ENCODE peak calls at places on chromosome 16, in seven cellular contexts. L is uterus; I is GM23338; M is mesendoderm; C is heart right ventricle; G is CD8-positive, alpha-beta T cell; Z is A549. W is an unnamed sample.

GRCh38 chr16:20901441-20902112 is 1.0 kb downstream of the LYRM1 start:
- DNase-seq in L (peak; percentile 42), I (peak; percentile 56), M (peak; percentile 80), C (peak; percentile 50), G (no peak), Z (peak; percentile 57), W (no peak)

GRCh38 chr16:77531741-77532140 is 96.9 kb upstream of the ADAMTS18 start:
- DNase-seq in L (no peak), I (no peak), M (no peak), C (no peak), G (no peak), Z (peak; percentile 36), W (peak; percentile 75)

GRCh38 chr16:87984868-87985267 is 33.6 kb downstream of the BANP start:
- DNase-seq in L (no peak), I (no peak), M (no peak), C (no peak), G (no peak), Z (no peak), W (no peak)

GRCh38 chr16:85524630-85525463 is 88.3 kb upstream of the GSE1 start:
- DNase-seq in L (no peak), I (no peak), M (peak; percentile 37), C (no peak), G (no peak), Z (peak; percentile 29), W (no peak)

GRCh38 chr16:12265168-12265567 is 288.6 kb downstream of the SNX29 start:
- DNase-seq in L (no peak), I (no peak), M (no peak), C (no peak), G (no peak), Z (no peak), W (no peak)

GRCh38 chr16:72021043-72021442 is 12.5 kb downstream of the DHODH start:
- DNase-seq in L (no peak), I (peak; percentile 81), M (peak; percentile 48), C (no peak), G (no peak), Z (no peak), W (no peak)

GRCh38 chr16:73382921-73383594 is 335.1 kb upstream of the ZFHX3 start:
- DNase-seq in L (no peak), I (no peak), M (no peak), C (no peak), G (no peak), Z (no peak), W (no peak)

GRCh38 chr16:27759947-27760844 is 210.3 kb downstream of the KATNIP start:
- DNase-seq in L (no peak), I (no peak), M (peak; percentile 48), C (no peak), G (no peak), Z (no peak), W (no peak)

GRCh38 chr16:89573826-89574680 is 1.5 kb upstream of the CPNE7 start:
- DNase-seq in L (no peak), I (no peak), M (peak; percentile 11), C (no peak), G (no peak), Z (no peak), W (no peak)

GRCh38 chr16:1788095-1788707 is 5.3 kb downstream of the IGFALS start:
- DNase-seq in L (peak; percentile 13), I (no peak), M (no peak), C (peak; percentile 3), G (no peak), Z (no peak), W (no peak)

GRCh38 chr16:85319984-85320440 is 207.7 kb upstream of the CIBAR2 start:
- DNase-seq in L (no peak), I (no peak), M (no peak), C (no peak), G (no peak), Z (no peak), W (no peak)

GRCh38 chr16:65061935-65062334 is 59.9 kb downstream of the CDH11 start:
- DNase-seq in L (no peak), I (no peak), M (no peak), C (no peak), G (no peak), Z (no peak), W (no peak)

GRCh38 chr16:53123753-53124152 is 69.0 kb downstream of the CHD9 start:
- DNase-seq in L (no peak), I (no peak), M (no peak), C (no peak), G (no peak), Z (no peak), W (peak; percentile 45)

GRCh38 chr16:75433732-75434413 is 570 bp upstream of the CFDP1 start:
- DNase-seq in L (peak; percentile 69), I (peak; percentile 89), M (peak; percentile 96), C (peak; percentile 80), G (no peak), Z (peak; percentile 92), W (peak; percentile 95)

GRCh38 chr16:80733366-80733901 is 71.0 kb downstream of the CDYL2 start:
- DNase-seq in L (no peak), I (no peak), M (no peak), C (no peak), G (no peak), Z (no peak), W (no peak)

GRCh38 chr16:16780588-16780987 is 401.6 kb downstream of the NPIPA7 start:
- DNase-seq in L (no peak), I (peak; percentile 51), M (peak; percentile 97), C (no peak), G (no peak), Z (no peak), W (no peak)

GRCh38 chr16:26666486-26666885 is 400.2 kb upstream of the C16orf82 start:
- DNase-seq in L (no peak), I (no peak), M (no peak), C (no peak), G (no peak), Z (no peak), W (no peak)

GRCh38 chr16:85181091-85181738 is 68.9 kb upstream of the CIBAR2 start:
- DNase-seq in L (no peak), I (no peak), M (no peak), C (no peak), G (no peak), Z (no peak), W (no peak)

GRCh38 chr16:59886021-59886420 is 1151.9 kb upstream of the GOT2 start:
- DNase-seq in L (peak; percentile 19), I (no peak), M (no peak), C (peak; percentile 53), G (no peak), Z (peak; percentile 61), W (peak; percentile 23)

GRCh38 chr16:57098188-57098841 is 5.9 kb downstream of the CPNE2 start:
- DNase-seq in L (no peak), I (peak; percentile 41), M (no peak), C (no peak), G (no peak), Z (no peak), W (no peak)

GRCh38 chr16:89958068-89958467 is 9.5 kb downstream of the DEF8 start:
- DNase-seq in L (no peak), I (peak; percentile 82), M (peak; percentile 74), C (peak; percentile 20), G (no peak), Z (peak; percentile 66), W (peak; percentile 35)

GRCh38 chr16:1333149-1333812 is at the start of gene BAIAP3:
- DNase-seq in L (no peak), I (peak; percentile 77), M (peak; percentile 40), C (no peak), G (peak; percentile 30), Z (peak; percentile 51), W (no peak)

GRCh38 chr16:64206877-64207276 is 915.0 kb downstream of the CDH11 start:
- DNase-seq in L (no peak), I (no peak), M (peak; percentile 44), C (peak; percentile 11), G (no peak), Z (no peak), W (no peak)

GRCh38 chr16:4536391-4537106 is 2.0 kb downstream of the CDIP1 start:
- DNase-seq in L (no peak), I (no peak), M (no peak), C (no peak), G (no peak), Z (no peak), W (no peak)
- H3K4me3 ChIP-seq in L (no peak overlapping the region), I (peak overlapping the region; percentile 91), M (no peak overlapping the region), C (no peak overlapping the region), G (no peak overlapping the region), Z (no peak overlapping the region), W (no peak overlapping the region)

GRCh38 chr16:67653131-67654068 is 6.7 kb downstream of the ACD start:
- DNase-seq in L (no peak), I (no peak), M (no peak), C (no peak), G (no peak), Z (no peak), W (no peak)
- H3K4me3 ChIP-seq in L (no peak overlapping the region), I (peak overlapping the region; percentile 69), M (peak overlapping the region; percentile 27), C (peak overlapping the region; percentile 43), G (no peak overlapping the region), Z (peak overlapping the region; percentile 58), W (peak overlapping the region; percentile 48)

GRCh38 chr16:8949536-8950418 is 13.9 kb downstream of the USP7 start:
- DNase-seq in L (no peak), I (no peak), M (peak; percentile 81), C (no peak), G (no peak), Z (no peak), W (no peak)
- H3K4me3 ChIP-seq in L (no peak overlapping the region), I (no peak overlapping the region), M (no peak overlapping the region), C (no peak overlapping the region), G (no peak overlapping the region), Z (no peak overlapping the region), W (no peak overlapping the region)

DNA sequence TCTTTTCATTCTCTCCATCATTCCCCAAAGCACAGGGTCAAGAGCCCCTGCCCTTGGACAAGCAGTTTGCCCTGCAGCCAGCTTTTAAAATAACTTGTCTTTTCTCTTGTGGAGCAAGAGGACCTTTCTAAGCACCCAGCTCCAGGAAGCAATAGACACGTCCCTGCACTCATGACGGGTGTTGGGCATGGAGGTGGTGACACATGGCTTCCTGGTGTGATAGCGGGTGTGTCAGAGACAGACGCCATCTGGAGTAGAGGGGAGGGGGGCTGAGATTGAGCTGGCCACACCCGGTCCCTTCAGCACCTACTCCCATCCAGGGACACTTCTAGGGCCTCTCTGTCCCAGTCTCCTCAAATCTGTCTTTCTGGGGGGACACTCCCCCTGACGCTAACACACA is 216.4 kb upstream of the IRX3 start:
- DNase-seq in L (no peak), I (no peak), M (peak; percentile 8), C (peak; percentile 75), G (no peak), Z (no peak), W (no peak)
- H3K4me3 ChIP-seq in L (no peak overlapping the region), I (no peak overlapping the region), M (no peak overlapping the region), C (no peak overlapping the region), G (no peak overlapping the region), Z (no peak overlapping the region), W (no peak overlapping the region)

DNA sequence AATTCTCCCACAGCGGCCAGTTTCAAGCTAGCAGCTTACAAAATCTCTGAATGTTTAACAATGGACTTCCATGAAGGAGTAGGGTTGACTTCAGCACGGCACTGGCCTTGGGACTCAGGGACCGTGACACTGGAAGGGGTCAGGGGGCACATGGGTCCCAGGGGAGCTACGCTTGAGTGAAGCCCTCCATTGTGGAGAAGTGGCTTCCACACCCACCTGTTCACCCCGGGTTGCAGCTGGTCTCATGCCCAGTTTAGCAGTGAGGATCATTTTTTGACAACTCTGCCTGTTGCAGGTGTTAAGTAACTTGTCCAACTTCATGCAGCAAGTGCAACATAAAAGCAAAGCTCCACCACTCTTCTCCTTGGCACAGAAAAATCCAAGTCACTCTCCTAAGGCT is 510.2 kb downstream of the CDH13 start:
- DNase-seq in L (no peak), I (no peak), M (no peak), C (no peak), G (no peak), Z (no peak), W (no peak)
- H3K4me3 ChIP-seq in L (peak overlapping the region; percentile 23), I (no peak overlapping the region), M (no peak overlapping the region), C (peak overlapping the region; percentile 34), G (no peak overlapping the region), Z (no peak overlapping the region), W (peak overlapping the region; percentile 42)

W was measured in brain microvascular endothelial cell.